ENCODE peak calls at places on chromosomes 5 and 9, in eight cellular contexts. One of them, this sample, is unnamed. For H3K9me3 and H3K27me3, the result is how much of the 10 kb centered on the place peaks cover.

GRCh38 chr9:87675466-87675865 is 50.5 kb upstream of the CTSL start:
- DNase-seq in breast epithelium: no peak
- DNase-seq in Peyer's patch: no peak
- DNase-seq in aorta: no peak
- DNase-seq in HCT116: no peak
- DNase-seq in mammary epithelial cell: no peak
- DNase-seq in mesenchymal stem cell: no peak
- DNase-seq in testis: no peak
- DNase-seq in this sample: no peak

GRCh38 chr5:36614657-36615308 is 8.4 kb downstream of the SLC1A3 start:
- DNase-seq in breast epithelium: no peak
- DNase-seq in Peyer's patch: no peak
- DNase-seq in aorta: no peak
- DNase-seq in HCT116: no peak
- DNase-seq in mammary epithelial cell: no peak
- DNase-seq in mesenchymal stem cell: no peak
- DNase-seq in testis: no peak
- DNase-seq in this sample: no peak

GRCh38 chr9:7844283-7844682 is 44.7 kb upstream of the DMAC1 start:
- DNase-seq in breast epithelium: no peak
- DNase-seq in Peyer's patch: no peak
- DNase-seq in aorta: no peak
- DNase-seq in HCT116: no peak
- DNase-seq in mammary epithelial cell: no peak
- DNase-seq in mesenchymal stem cell: peak
- DNase-seq in testis: peak
- DNase-seq in this sample: no peak

GRCh38 chr5:75670571-75670970 is 46.7 kb downstream of the POC5 start:
- DNase-seq in breast epithelium: no peak
- DNase-seq in Peyer's patch: no peak
- DNase-seq in aorta: no peak
- DNase-seq in HCT116: no peak
- DNase-seq in mammary epithelial cell: no peak
- DNase-seq in mesenchymal stem cell: no peak
- DNase-seq in testis: no peak
- DNase-seq in this sample: no peak

GRCh38 chr9:117160254-117160653 is 254.6 kb downstream of the ASTN2 start:
- DNase-seq in breast epithelium: no peak
- DNase-seq in Peyer's patch: no peak
- DNase-seq in aorta: no peak
- DNase-seq in HCT116: no peak
- DNase-seq in mammary epithelial cell: no peak
- DNase-seq in mesenchymal stem cell: peak
- DNase-seq in testis: no peak
- DNase-seq in this sample: no peak

GRCh38 chr5:124908603-124909451 is 162.4 kb upstream of the ZNF608 start:
- DNase-seq in breast epithelium: no peak
- DNase-seq in Peyer's patch: no peak
- DNase-seq in aorta: no peak
- DNase-seq in HCT116: no peak
- DNase-seq in mammary epithelial cell: peak
- DNase-seq in mesenchymal stem cell: peak
- DNase-seq in testis: no peak
- DNase-seq in this sample: no peak

GRCh38 chr9:76086521-76086920 is 196.0 kb downstream of the PCSK5 start:
- DNase-seq in breast epithelium: no peak
- DNase-seq in Peyer's patch: no peak
- DNase-seq in aorta: no peak
- DNase-seq in HCT116: no peak
- DNase-seq in mammary epithelial cell: no peak
- DNase-seq in mesenchymal stem cell: no peak
- DNase-seq in testis: no peak
- DNase-seq in this sample: no peak

GRCh38 chr5:102418531-102418930 is 80.3 kb downstream of the SLCO6A1 start:
- DNase-seq in breast epithelium: no peak
- DNase-seq in Peyer's patch: no peak
- DNase-seq in aorta: no peak
- DNase-seq in HCT116: no peak
- DNase-seq in mammary epithelial cell: no peak
- DNase-seq in mesenchymal stem cell: no peak
- DNase-seq in testis: no peak
- DNase-seq in this sample: no peak

GRCh38 chr5:143066556-143067281 is 296.5 kb downstream of the ARHGAP26 start:
- DNase-seq in breast epithelium: no peak
- DNase-seq in Peyer's patch: no peak
- DNase-seq in aorta: peak
- DNase-seq in HCT116: no peak
- DNase-seq in mammary epithelial cell: no peak
- DNase-seq in mesenchymal stem cell: no peak
- DNase-seq in testis: no peak
- DNase-seq in this sample: no peak

GRCh38 chr5:170151105-170151831 is 45.6 kb downstream of the FOXI1 start:
- DNase-seq in breast epithelium: peak
- DNase-seq in Peyer's patch: no peak
- DNase-seq in aorta: peak
- DNase-seq in HCT116: peak
- DNase-seq in mammary epithelial cell: peak
- DNase-seq in mesenchymal stem cell: peak
- DNase-seq in testis: peak
- DNase-seq in this sample: peak

GRCh38 chr5:170353011-170353890 is 35.9 kb downstream of the KCNMB1 start:
- DNase-seq in breast epithelium: no peak
- DNase-seq in Peyer's patch: no peak
- DNase-seq in aorta: no peak
- DNase-seq in HCT116: no peak
- DNase-seq in mammary epithelial cell: no peak
- DNase-seq in mesenchymal stem cell: peak
- DNase-seq in testis: peak
- DNase-seq in this sample: no peak

GRCh38 chr5:95957804-95958203 is 3.8 kb downstream of the ELL2 start:
- DNase-seq in breast epithelium: no peak
- DNase-seq in Peyer's patch: no peak
- DNase-seq in aorta: no peak
- DNase-seq in HCT116: no peak
- DNase-seq in mammary epithelial cell: no peak
- DNase-seq in mesenchymal stem cell: no peak
- DNase-seq in testis: no peak
- DNase-seq in this sample: no peak

GRCh38 chr5:168123853-168124528 is 167.5 kb upstream of the WWC1 start:
- DNase-seq in breast epithelium: no peak
- DNase-seq in Peyer's patch: no peak
- DNase-seq in aorta: no peak
- DNase-seq in HCT116: no peak
- DNase-seq in mammary epithelial cell: peak
- DNase-seq in mesenchymal stem cell: no peak
- DNase-seq in testis: no peak
- DNase-seq in this sample: no peak

GRCh38 chr5:143676794-143677193 is 135.2 kb upstream of the HMHB1 start:
- DNase-seq in breast epithelium: no peak
- DNase-seq in Peyer's patch: no peak
- DNase-seq in aorta: no peak
- DNase-seq in HCT116: no peak
- DNase-seq in mammary epithelial cell: no peak
- DNase-seq in mesenchymal stem cell: no peak
- DNase-seq in testis: no peak
- DNase-seq in this sample: no peak

GRCh38 chr5:132105688-132106087 is 32.1 kb downstream of the CSF2 start:
- DNase-seq in breast epithelium: no peak
- DNase-seq in Peyer's patch: no peak
- DNase-seq in aorta: no peak
- DNase-seq in HCT116: no peak
- DNase-seq in mammary epithelial cell: no peak
- DNase-seq in mesenchymal stem cell: no peak
- DNase-seq in testis: no peak
- DNase-seq in this sample: no peak

GRCh38 chr5:132102944-132103343 is 29.4 kb downstream of the CSF2 start:
- DNase-seq in breast epithelium: no peak
- DNase-seq in Peyer's patch: no peak
- DNase-seq in aorta: no peak
- DNase-seq in HCT116: no peak
- DNase-seq in mammary epithelial cell: no peak
- DNase-seq in mesenchymal stem cell: no peak
- DNase-seq in testis: no peak
- DNase-seq in this sample: no peak

GRCh38 chr5:132104561-132104960 is 31.0 kb downstream of the CSF2 start:
- DNase-seq in breast epithelium: no peak
- DNase-seq in Peyer's patch: no peak
- DNase-seq in aorta: no peak
- DNase-seq in HCT116: no peak
- DNase-seq in mammary epithelial cell: peak
- DNase-seq in mesenchymal stem cell: peak
- DNase-seq in testis: no peak
- DNase-seq in this sample: peak

GRCh38 chr5:132103380-132103951 is 29.9 kb downstream of the CSF2 start:
- DNase-seq in breast epithelium: peak
- DNase-seq in Peyer's patch: peak
- DNase-seq in aorta: peak
- DNase-seq in HCT116: peak
- DNase-seq in mammary epithelial cell: peak
- DNase-seq in mesenchymal stem cell: peak
- DNase-seq in testis: peak
- DNase-seq in this sample: peak

GRCh38 chr5:132103969-132104391 is 30.4 kb downstream of the CSF2 start:
- DNase-seq in breast epithelium: no peak
- DNase-seq in Peyer's patch: peak
- DNase-seq in aorta: no peak
- DNase-seq in HCT116: no peak
- DNase-seq in mammary epithelial cell: peak
- DNase-seq in mesenchymal stem cell: no peak
- DNase-seq in testis: no peak
- DNase-seq in this sample: peak
- H3K4me3 ChIP-seq in breast epithelium: no peak
- H3K4me3 ChIP-seq in Peyer's patch: no peak
- H3K4me3 ChIP-seq in aorta: no peak
- H3K4me3 ChIP-seq in HCT116: no peak
- H3K4me3 ChIP-seq in mammary epithelial cell: no peak
- H3K4me3 ChIP-seq in mesenchymal stem cell: no peak
- H3K4me3 ChIP-seq in testis: no peak
- H3K4me3 ChIP-seq in this sample: no peak

DNA sequence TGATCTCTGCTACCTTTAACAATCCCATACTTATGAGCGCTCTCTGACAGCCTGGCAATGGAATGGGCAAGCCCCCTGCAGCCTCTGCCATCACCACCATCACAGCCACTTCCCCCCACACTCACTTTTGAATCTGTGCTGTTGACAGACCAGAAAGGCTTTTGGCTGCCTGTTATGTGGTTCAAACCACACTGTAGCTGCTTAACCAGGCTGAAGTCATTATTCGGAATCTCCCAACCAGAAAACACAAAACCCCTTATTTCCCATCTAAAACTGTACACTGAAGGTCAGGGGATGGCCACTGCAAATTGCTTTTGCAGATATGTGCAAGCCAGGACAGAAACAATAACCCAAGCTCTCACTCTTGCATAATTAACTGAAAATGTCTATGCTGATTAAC is 35.8 kb downstream of the PTCH1 start:
- DNase-seq in breast epithelium: no peak
- DNase-seq in Peyer's patch: no peak
- DNase-seq in aorta: no peak
- DNase-seq in HCT116: no peak
- DNase-seq in mammary epithelial cell: no peak
- DNase-seq in mesenchymal stem cell: no peak
- DNase-seq in testis: no peak
- DNase-seq in this sample: no peak
- H3K9me3 ChIP-seq in breast epithelium: under half
- H3K9me3 ChIP-seq in Peyer's patch: under half
- H3K9me3 ChIP-seq in aorta: under half
- H3K9me3 ChIP-seq in HCT116: under half
- H3K9me3 ChIP-seq in mammary epithelial cell: under half
- H3K9me3 ChIP-seq in mesenchymal stem cell: under half
- H3K9me3 ChIP-seq in testis: under half
- H3K9me3 ChIP-seq in this sample: under half

GRCh38 chr5:1384521-1384920 is 39.6 kb upstream of the CLPTM1L start:
- DNase-seq in breast epithelium: no peak
- DNase-seq in Peyer's patch: no peak
- DNase-seq in aorta: no peak
- DNase-seq in HCT116: no peak
- DNase-seq in mammary epithelial cell: no peak
- DNase-seq in mesenchymal stem cell: no peak
- DNase-seq in testis: no peak
- DNase-seq in this sample: no peak
- H3K27me3 ChIP-seq in breast epithelium: under half
- H3K27me3 ChIP-seq in Peyer's patch: under half
- H3K27me3 ChIP-seq in aorta: under half
- H3K27me3 ChIP-seq in HCT116: under half
- H3K27me3 ChIP-seq in mammary epithelial cell: under half
- H3K27me3 ChIP-seq in mesenchymal stem cell: half or more
- H3K27me3 ChIP-seq in testis: under half
- H3K27me3 ChIP-seq in this sample: half or more

GRCh38 chr9:112094948-112095779 is 79.9 kb downstream of the SUSD1 start:
- DNase-seq in breast epithelium: no peak
- DNase-seq in Peyer's patch: no peak
- DNase-seq in aorta: no peak
- DNase-seq in HCT116: no peak
- DNase-seq in mammary epithelial cell: no peak
- DNase-seq in mesenchymal stem cell: no peak
- DNase-seq in testis: no peak
- DNase-seq in this sample: no peak

GRCh38 chr9:112093147-112093874 is 81.8 kb downstream of the SUSD1 start:
- DNase-seq in breast epithelium: no peak
- DNase-seq in Peyer's patch: no peak
- DNase-seq in aorta: no peak
- DNase-seq in HCT116: no peak
- DNase-seq in mammary epithelial cell: no peak
- DNase-seq in mesenchymal stem cell: no peak
- DNase-seq in testis: no peak
- DNase-seq in this sample: no peak

GRCh38 chr9:112094240-112094639 is 80.9 kb downstream of the SUSD1 start:
- DNase-seq in breast epithelium: no peak
- DNase-seq in Peyer's patch: no peak
- DNase-seq in aorta: no peak
- DNase-seq in HCT116: no peak
- DNase-seq in mammary epithelial cell: no peak
- DNase-seq in mesenchymal stem cell: no peak
- DNase-seq in testis: no peak
- DNase-seq in this sample: no peak

GRCh38 chr9:112093875-112094227 is 81.2 kb downstream of the SUSD1 start:
- DNase-seq in breast epithelium: no peak
- DNase-seq in Peyer's patch: no peak
- DNase-seq in aorta: no peak
- DNase-seq in HCT116: no peak
- DNase-seq in mammary epithelial cell: no peak
- DNase-seq in mesenchymal stem cell: no peak
- DNase-seq in testis: no peak
- DNase-seq in this sample: no peak

GRCh38 chr9:112097712-112098688 is 77.1 kb downstream of the SUSD1 start:
- DNase-seq in breast epithelium: no peak
- DNase-seq in Peyer's patch: peak
- DNase-seq in aorta: peak
- DNase-seq in HCT116: peak
- DNase-seq in mammary epithelial cell: peak
- DNase-seq in mesenchymal stem cell: peak
- DNase-seq in testis: peak
- DNase-seq in this sample: peak
- H3K4me3 ChIP-seq in breast epithelium: no peak
- H3K4me3 ChIP-seq in Peyer's patch: no peak
- H3K4me3 ChIP-seq in aorta: no peak
- H3K4me3 ChIP-seq in HCT116: no peak
- H3K4me3 ChIP-seq in mammary epithelial cell: no peak
- H3K4me3 ChIP-seq in mesenchymal stem cell: no peak
- H3K4me3 ChIP-seq in testis: no peak
- H3K4me3 ChIP-seq in this sample: no peak

GRCh38 chr9:40926404-40927259 is 201.8 kb downstream of the FOXD4L6 start:
- DNase-seq in breast epithelium: no peak
- DNase-seq in Peyer's patch: no peak
- DNase-seq in aorta: no peak
- DNase-seq in HCT116: no peak
- DNase-seq in mammary epithelial cell: no peak
- DNase-seq in mesenchymal stem cell: no peak
- DNase-seq in testis: no peak
- DNase-seq in this sample: no peak
- H3K9me3 ChIP-seq in breast epithelium: half or more
- H3K9me3 ChIP-seq in Peyer's patch: under half
- H3K9me3 ChIP-seq in aorta: under half
- H3K9me3 ChIP-seq in HCT116: under half
- H3K9me3 ChIP-seq in mammary epithelial cell: under half
- H3K9me3 ChIP-seq in mesenchymal stem cell: half or more
- H3K9me3 ChIP-seq in testis: under half
- H3K9me3 ChIP-seq in this sample: under half

This sample was measured in MG63.